ENCODE peak calls at places on chromosomes 5 and 9, in nine cellular contexts. D, Z, F, X, T, W, M, S and A are unnamed samples.

GRCh38 chr9:125635888-125636287 is 71.1 kb downstream of the MAPKAP1 start:
- DNase-seq in D (no peak), M (no peak), F (no peak), W (no peak), Z (no peak), T (no peak), X (no peak), S (no peak), A (no peak)

GRCh38 chr5:14216902-14217301 is 73.8 kb downstream of the TRIO start:
- DNase-seq in Z (no peak), M (no peak), W (no peak), F (no peak), D (no peak), X (no peak), T (peak), S (no peak), A (no peak)

GRCh38 chr5:103891151-103891550 is 328.6 kb upstream of the NUDT12 start:
- DNase-seq in S (no peak), W (no peak), T (no peak), F (no peak), X (no peak), D (no peak), M (no peak), Z (peak), A (no peak)

GRCh38 chr5:112793201-112793600 is 55.5 kb downstream of the APC start:
- DNase-seq in S (no peak), F (no peak), M (no peak), T (no peak), W (no peak), Z (peak), D (peak), X (no peak), A (no peak)

GRCh38 chr9:86990276-86990675 is 43.0 kb upstream of the GAS1 start:
- DNase-seq in F (no peak), D (peak), S (no peak), Z (no peak), M (peak), W (no peak), X (no peak), T (no peak), A (no peak)

GRCh38 chr5:168198359-168198758 is 93.1 kb upstream of the WWC1 start:
- DNase-seq in S (no peak), T (no peak), W (no peak), X (no peak), F (no peak), D (no peak), Z (no peak), M (no peak), A (no peak)

GRCh38 chr5:171459839-171460238 is 40.4 kb downstream of the FGF18 start:
- DNase-seq in X (no peak), W (no peak), F (no peak), Z (no peak), T (no peak), D (no peak), S (no peak), M (no peak), A (no peak)

GRCh38 chr5:107502711-107503110 is 168.0 kb downstream of the EFNA5 start:
- DNase-seq in M (no peak), W (no peak), S (no peak), Z (peak), F (no peak), T (no peak), X (no peak), D (no peak), A (no peak)

GRCh38 chr5:73380710-73381586 is 67.6 kb downstream of the FOXD1 start:
- DNase-seq in F (no peak), D (no peak), X (no peak), T (no peak), W (no peak), Z (peak), M (no peak), S (no peak), A (no peak)

GRCh38 chr9:81031422-81032029 is 657.8 kb downstream of the TLE1 start:
- DNase-seq in X (no peak), M (no peak), F (no peak), S (no peak), D (no peak), T (no peak), Z (no peak), W (no peak), A (no peak)

GRCh38 chr9:131478421-131478868 is 24.3 kb upstream of the POMT1 start:
- DNase-seq in X (peak), S (peak), T (peak), D (peak), M (peak), F (peak), W (no peak), Z (peak), A (peak)

GRCh38 chr9:92245005-92245797 is 48.3 kb downstream of the IARS1 start:
- DNase-seq in W (no peak), D (peak), M (peak), F (no peak), T (no peak), S (no peak), Z (no peak), X (no peak), A (no peak)

GRCh38 chr9:72228282-72228681 is 79.0 kb downstream of the GDA start:
- DNase-seq in F (no peak), T (no peak), W (no peak), X (no peak), S (no peak), D (no peak), Z (no peak), M (no peak), A (no peak)

GRCh38 chr5:82307431-82307830 is 29.3 kb upstream of the RPS23 start:
- DNase-seq in F (no peak), D (peak), M (peak), S (no peak), W (no peak), T (no peak), Z (no peak), X (no peak), A (no peak)

GRCh38 chr9:76558465-76558864 is 99.5 kb downstream of the GCNT1 start:
- DNase-seq in D (peak), S (no peak), M (peak), T (no peak), W (no peak), Z (no peak), X (no peak), F (no peak), A (no peak)

GRCh38 chr9:76431601-76432000 is 27.4 kb upstream of the GCNT1 start:
- DNase-seq in Z (no peak), M (no peak), D (no peak), W (no peak), S (no peak), X (no peak), F (no peak), T (peak), A (no peak)

GRCh38 chr5:33324667-33325307 is 116.0 kb upstream of the TARS1 start:
- DNase-seq in S (no peak), Z (no peak), D (no peak), T (no peak), M (no peak), F (no peak), W (no peak), X (no peak), A (no peak)

GRCh38 chr9:79674052-79674777 is 102.5 kb downstream of the TLE4 start:
- DNase-seq in D (no peak), F (no peak), S (no peak), W (no peak), M (no peak), T (no peak), Z (no peak), X (no peak), A (no peak)

GRCh38 chr5:107474724-107475489 is 195.8 kb downstream of the EFNA5 start:
- DNase-seq in S (no peak), T (no peak), F (no peak), W (no peak), M (no peak), D (peak), Z (no peak), X (no peak), A (no peak)

GRCh38 chr9:123702477-123702876 is 227.4 kb downstream of the DENND1A start:
- DNase-seq in S (no peak), T (no peak), D (no peak), X (no peak), M (no peak), F (no peak), W (no peak), Z (no peak), A (no peak)

GRCh38 chr5:172608773-172609172 is 32.3 kb upstream of the NEURL1B start:
- DNase-seq in S (no peak), T (no peak), M (no peak), Z (no peak), W (no peak), X (no peak), D (no peak), F (no peak), A (no peak)

GRCh38 chr9:20340161-20340861 is 282.0 kb downstream of the MLLT3 start:
- DNase-seq in W (no peak), S (no peak), D (peak), T (peak), Z (no peak), M (no peak), X (no peak), F (no peak), A (no peak)

GRCh38 chr9:92432350-92432749 is 8.1 kb upstream of the OMD start:
- DNase-seq in X (no peak), T (no peak), W (no peak), S (no peak), M (no peak), D (no peak), F (no peak), Z (no peak), A (no peak)

GRCh38 chr9:109843651-109844050 is 63.7 kb downstream of the PALM2AKAP2 start:
- DNase-seq in T (no peak), X (no peak), W (no peak), F (no peak), M (peak), S (no peak), Z (no peak), D (no peak), A (no peak)

GRCh38 chr9:121783126-121783522 is 131.7 kb downstream of the DAB2IP start:
- DNase-seq in F (no peak), D (no peak), S (peak), W (peak), Z (peak), T (no peak), X (peak), M (no peak), A (no peak)

GRCh38 chr9:93020785-93021670 is 37.5 kb upstream of the SUSD3 start:
- DNase-seq in T (no peak), Z (peak), S (no peak), D (peak), W (no peak), X (no peak), M (no peak), F (no peak), A (no peak)

GRCh38 chr9:121692606-121693505 is 41.4 kb downstream of the DAB2IP start:
- DNase-seq in F (peak), X (no peak), Z (peak), T (peak), M (no peak), D (no peak), W (no peak), S (no peak), A (no peak)

GRCh38 chr5:85441853-85442252 is 1057.2 kb upstream of the EDIL3 start:
- DNase-seq in Z (no peak), S (no peak), X (no peak), W (no peak), T (no peak), D (no peak), M (no peak), F (no peak), A (no peak)

GRCh38 chr9:119088002-119088401 is 281.2 kb downstream of the BRINP1 start:
- DNase-seq in S (no peak), M (no peak), W (no peak), D (no peak), T (no peak), F (no peak), Z (no peak), X (no peak), A (no peak)

GRCh38 chr5:57650360-57651069 is 167.9 kb upstream of the ACTBL2 start:
- DNase-seq in M (peak), F (peak), D (peak), Z (no peak), T (peak), W (no peak), S (peak), X (peak), A (no peak)

GRCh38 chr5:127001621-127002296 is 28.6 kb downstream of the MARCHF3 start:
- DNase-seq in Z (peak), X (no peak), S (no peak), T (no peak), W (no peak), F (no peak), M (peak), D (peak), A (no peak)

GRCh38 chr9:89879276-89879675 is 274.5 kb downstream of the GADD45G start:
- DNase-seq in T (no peak), F (no peak), D (no peak), M (no peak), W (peak), Z (peak), S (no peak), X (peak), A (no peak)

GRCh38 chr9:89639367-89639795 is 34.6 kb downstream of the GADD45G start:
- DNase-seq in X (peak), W (no peak), S (no peak), Z (peak), F (no peak), T (no peak), D (no peak), M (peak), A (no peak)

GRCh38 chr9:13603916-13604315 is 324.4 kb upstream of the MPDZ start:
- DNase-seq in Z (no peak), F (no peak), D (peak), T (no peak), S (no peak), W (no peak), M (peak), X (no peak), A (no peak)

GRCh38 chr9:13613296-13613695 is 333.8 kb upstream of the MPDZ start:
- DNase-seq in M (no peak), X (no peak), F (no peak), S (no peak), D (no peak), W (no peak), Z (no peak), T (no peak), A (no peak)

GRCh38 chr9:13606576-13606975 is 327.1 kb upstream of the MPDZ start:
- DNase-seq in M (no peak), T (no peak), X (no peak), Z (no peak), D (no peak), F (no peak), W (no peak), S (no peak), A (no peak)

DNA sequence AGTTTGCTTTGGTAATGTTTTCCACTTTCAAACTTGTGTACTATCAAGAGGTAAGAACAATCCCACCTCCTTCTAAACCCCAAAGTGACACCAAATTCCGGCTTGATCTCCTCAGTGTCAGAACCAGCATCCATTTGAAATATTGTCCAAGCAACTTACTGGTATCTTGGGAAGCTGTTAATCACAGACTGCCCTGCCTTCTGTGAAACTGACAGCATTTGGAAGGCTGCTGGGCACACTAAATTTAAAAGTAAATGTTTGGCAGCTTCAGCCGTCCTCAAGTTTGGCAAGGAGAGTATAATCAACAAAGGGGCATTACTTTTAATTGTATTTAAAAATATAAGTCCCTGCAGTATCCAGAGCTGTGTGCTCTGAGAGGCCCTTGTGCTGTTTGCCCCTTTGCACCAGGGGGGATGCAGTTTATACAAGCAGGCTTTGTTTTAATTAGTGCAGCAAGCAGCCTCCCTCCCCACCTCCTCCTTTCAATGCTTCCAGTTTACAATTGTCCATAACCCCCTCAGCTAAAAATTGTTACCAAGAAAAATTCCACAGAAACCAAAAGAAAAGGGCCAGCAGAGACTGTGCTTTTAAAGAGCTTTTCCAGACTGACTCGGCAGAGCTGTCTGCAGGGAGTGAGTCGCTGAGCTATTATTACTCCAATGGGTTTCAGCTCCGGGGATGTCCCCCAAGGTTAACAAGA is 328.4 kb upstream of the MPDZ start:
- DNase-seq in S (no peak), X (no peak), T (peak), M (no peak), D (no peak), F (no peak), Z (no peak), W (no peak), A (no peak)
- TF ChIP-seq CTCF in S (no peak), X (no peak), T (no peak), M (no peak), D (no peak), F (no peak), Z (no peak), W (no peak), A (no peak)

DNA sequence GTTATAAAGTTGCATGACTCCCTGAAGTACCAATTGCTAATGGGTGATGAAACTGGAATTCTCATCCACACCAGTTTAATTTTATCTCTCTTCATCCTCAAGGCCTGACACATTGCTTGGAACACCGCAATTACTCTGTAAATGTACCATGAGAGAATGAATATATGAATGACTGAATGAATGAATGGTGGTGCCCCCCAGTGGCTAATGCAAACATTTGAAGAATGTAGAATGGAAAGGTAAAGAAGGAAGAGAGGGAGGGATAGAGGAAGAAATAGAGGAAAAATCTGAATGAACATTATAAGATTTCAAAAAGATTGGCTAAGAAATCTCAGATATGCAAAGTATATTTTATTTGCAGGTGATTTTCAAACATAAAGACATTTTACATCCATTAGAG is 13.1 kb downstream of the PAPPA start:
- DNase-seq in M (no peak), S (no peak), Z (no peak), T (peak), F (no peak), W (no peak), D (no peak), X (no peak), A (no peak)
- TF ChIP-seq CTCF in M (no peak), S (peak), Z (peak), T (peak), F (peak), W (peak), D (peak), X (no peak), A (no peak)

GRCh38 chr5:5105531-5105930 is 34.6 kb upstream of the ADAMTS16 start:
- DNase-seq in T (no peak), S (no peak), F (no peak), X (no peak), M (no peak), Z (no peak), W (no peak), D (no peak), A (no peak)

GRCh38 chr5:5100635-5101034 is 39.5 kb upstream of the ADAMTS16 start:
- DNase-seq in T (no peak), F (no peak), X (no peak), M (no peak), W (no peak), S (no peak), Z (no peak), D (no peak), A (no peak)

GRCh38 chr5:5103249-5103648 is 36.9 kb upstream of the ADAMTS16 start:
- DNase-seq in F (no peak), W (no peak), X (no peak), D (peak), M (no peak), T (no peak), Z (no peak), S (no peak), A (no peak)

GRCh38 chr5:5101676-5102075 is 38.5 kb upstream of the ADAMTS16 start:
- DNase-seq in Z (no peak), M (no peak), X (no peak), W (no peak), T (no peak), S (no peak), D (no peak), F (no peak), A (no peak)

GRCh38 chr5:5104550-5104949 is 35.6 kb upstream of the ADAMTS16 start:
- DNase-seq in T (no peak), X (no peak), F (no peak), D (no peak), S (no peak), W (no peak), Z (no peak), M (no peak), A (no peak)
- TF ChIP-seq CTCF in T (peak), X (no peak), F (no peak), D (no peak), S (no peak), W (no peak), Z (no peak), M (no peak), A (no peak)

DNA sequence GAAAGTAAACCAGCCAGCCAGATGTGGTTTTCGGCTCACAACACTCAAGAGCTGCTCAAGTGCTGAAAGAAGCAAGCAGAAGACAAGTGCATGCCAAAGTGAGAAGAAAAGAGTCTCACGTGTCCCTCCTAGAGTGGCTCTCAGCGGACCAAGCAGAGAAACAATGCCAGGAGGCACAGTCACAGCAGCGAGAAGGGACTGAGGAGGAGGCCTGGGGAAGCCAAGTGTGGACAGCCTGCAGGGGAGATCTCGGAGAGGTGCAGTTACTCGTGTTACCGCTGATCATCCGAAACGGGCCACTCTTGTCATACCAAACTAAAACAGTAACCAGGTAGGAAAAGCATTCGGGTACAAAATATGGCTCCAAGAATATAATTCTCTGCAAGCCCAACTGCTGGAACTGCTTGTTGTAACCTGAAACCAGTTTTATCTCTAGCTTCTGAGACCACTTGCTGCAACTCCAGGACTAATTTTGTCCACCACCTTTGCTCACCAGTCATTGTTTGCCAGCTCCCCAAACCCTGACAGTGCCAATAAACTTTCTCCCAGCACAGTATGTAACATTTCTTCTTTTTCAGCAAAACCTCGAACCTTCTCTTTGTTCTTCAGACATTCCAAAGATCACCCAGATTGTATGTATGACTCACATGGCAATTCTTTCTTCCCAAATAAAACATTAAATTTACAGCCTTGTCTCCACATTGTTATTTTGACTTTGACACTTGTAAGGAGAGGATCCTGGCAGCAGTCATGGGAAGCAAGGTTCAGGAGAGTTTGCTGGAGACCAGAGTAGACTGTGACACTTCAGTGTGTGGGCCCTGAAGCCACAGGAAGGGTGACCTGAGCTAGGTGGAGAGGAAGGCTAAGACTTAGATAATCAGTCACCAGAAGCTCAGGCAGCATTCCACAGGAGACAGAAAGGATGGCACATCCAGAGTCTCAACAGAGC is 6.3 kb downstream of the SLC35D2 start:
- DNase-seq in X (no peak), D (peak), W (peak), S (no peak), Z (peak), F (peak), T (no peak), M (peak), A (no peak)
- TF ChIP-seq CTCF in X (no peak), D (no peak), W (no peak), S (no peak), Z (no peak), F (no peak), T (no peak), M (no peak), A (no peak)